ENCODE peak calls at places on chromosomes 13 and 19, in nine cellular contexts. Q is fibroblast of lung, Z is choroid plexus epithelial cell, Y is BJ, F is IMR-90, R is cardiac fibroblast, M is nephron progenitor cell, U is neural crest cell, G is esophagus squamous epithelium. C is an unnamed sample.
A peak's percentile ranks its signal among the peaks of the same experiment; 100 is the strongest.

GRCh38 chr19:5285311-5285710 is 55.3 kb downstream of the PTPRS start:
- DNase-seq in Q (no peak), Z (no peak), Y (no peak), F (no peak), R (no peak), M (no peak), U (no peak), G (no peak), C (no peak)

GRCh38 chr13:60756306-60756705 is 359.3 kb downstream of the TDRD3 start:
- DNase-seq in Q (no peak), Z (no peak), Y (no peak), F (no peak), R (peak; percentile 16), M (no peak), U (no peak), G (no peak), C (peak; percentile 56)

GRCh38 chr19:19488875-19489690 is 26.3 kb downstream of the TSSK6 start:
- DNase-seq in Q (peak; percentile 96), Z (peak; percentile 97), Y (peak; percentile 74), F (peak; percentile 96), R (peak; percentile 96), M (peak; percentile 76), U (peak; percentile 55), G (peak; percentile 70), C (peak; percentile 82)

GRCh38 chr19:41351339-41352245 is 2.1 kb downstream of the TGFB1 start:
- DNase-seq in Q (no peak), Z (peak; percentile 55), Y (no peak), F (peak; percentile 42), R (peak; percentile 63), M (peak; percentile 67), U (no peak), G (peak; percentile 39), C (peak; percentile 70)

GRCh38 chr13:28657784-28658538 is 969 bp upstream of the POMP start:
- DNase-seq in Q (peak; percentile 42), Z (peak; percentile 60), Y (no peak), F (peak; percentile 58), R (peak; percentile 52), M (no peak), U (no peak), G (no peak), C (peak; percentile 16)

GRCh38 chr13:99987180-99988047 is 5.8 kb downstream of the ZIC2 start:
- DNase-seq in Q (no peak), Z (no peak), Y (no peak), F (no peak), R (no peak), M (peak; percentile 53), U (no peak), G (no peak), C (no peak)

GRCh38 chr19:32387701-32388392 is 17.7 kb upstream of the DPY19L3 start:
- DNase-seq in Q (peak; percentile 69), Z (peak; percentile 12), Y (no peak), F (peak; percentile 62), R (no peak), M (no peak), U (no peak), G (no peak), C (peak; percentile 44)

GRCh38 chr19:41821003-41821735 is 23.3 kb downstream of the LYPD4 start:
- DNase-seq in Q (peak; percentile 15), Z (peak; percentile 58), Y (no peak), F (peak; percentile 15), R (peak; percentile 26), M (peak; percentile 22), U (peak; percentile 14), G (no peak), C (peak; percentile 63)

GRCh38 chr13:33968520-33969507 is 150.9 kb downstream of the RFC3 start:
- DNase-seq in Q (no peak), Z (no peak), Y (no peak), F (no peak), R (no peak), M (no peak), U (no peak), G (no peak), C (no peak)

GRCh38 chr13:90896022-90896421 is 451.5 kb upstream of the MIR17HG start:
- DNase-seq in Q (no peak), Z (no peak), Y (no peak), F (no peak), R (no peak), M (no peak), U (no peak), G (no peak), C (no peak)

GRCh38 chr19:6060600-6061391 is 49.5 kb downstream of the RFX2 start:
- DNase-seq in Q (no peak), Z (no peak), Y (no peak), F (peak; percentile 16), R (peak; percentile 16), M (no peak), U (no peak), G (no peak), C (no peak)

GRCh38 chr13:113989585-113990300 is 15.9 kb upstream of the C13orf46 start:
- DNase-seq in Q (no peak), Z (no peak), Y (no peak), F (no peak), R (no peak), M (no peak), U (no peak), G (no peak), C (no peak)

GRCh38 chr19:39408392-39409206 is 2.0 kb downstream of the ZFP36 start:
- DNase-seq in Q (peak; percentile 70), Z (peak; percentile 56), Y (no peak), F (peak; percentile 52), R (peak; percentile 78), M (no peak), U (no peak), G (no peak), C (peak; percentile 64)

GRCh38 chr13:51113186-51113881 is 2.3 kb upstream of the C13orf42 start:
- DNase-seq in Q (no peak), Z (no peak), Y (no peak), F (no peak), R (no peak), M (no peak), U (no peak), G (no peak), C (no peak)

GRCh38 chr13:76879211-76879875 is 6.9 kb downstream of the KCTD12 start:
- DNase-seq in Q (peak; percentile 82), Z (peak; percentile 91), Y (no peak), F (peak; percentile 70), R (peak; percentile 93), M (no peak), U (no peak), G (peak; percentile 22), C (peak; percentile 86)

GRCh38 chr13:36813226-36813625 is 5.8 kb upstream of the RFXAP start:
- DNase-seq in Q (no peak), Z (no peak), Y (no peak), F (no peak), R (no peak), M (no peak), U (no peak), G (no peak), C (no peak)

GRCh38 chr13:36814465-36814864 is 4.6 kb upstream of the RFXAP start:
- DNase-seq in Q (no peak), Z (peak; percentile 40), Y (no peak), F (no peak), R (peak; percentile 46), M (no peak), U (no peak), G (no peak), C (peak; percentile 28)

GRCh38 chr13:36818483-36819063 is 449 bp upstream of the RFXAP start:
- DNase-seq in Q (peak; percentile 4), Z (no peak), Y (no peak), F (no peak), R (peak; percentile 33), M (no peak), U (no peak), G (no peak), C (no peak)

GRCh38 chr13:36817996-36818395 is 1.0 kb upstream of the RFXAP start:
- DNase-seq in Q (no peak), Z (no peak), Y (no peak), F (no peak), R (no peak), M (no peak), U (no peak), G (no peak), C (no peak)

GRCh38 chr13:36815069-36815468 is 4.0 kb upstream of the RFXAP start:
- DNase-seq in Q (peak; percentile 8), Z (no peak), Y (no peak), F (no peak), R (no peak), M (no peak), U (no peak), G (no peak), C (no peak)
- TF ChIP-seq CTCF in Q (peak; percentile 19), Z (peak; percentile 42), Y (peak; percentile 47), F (peak; percentile 29), R (peak; percentile 49), M (peak; percentile 13), U (peak; percentile 51), G (no peak), C (peak; percentile 42)

DNA sequence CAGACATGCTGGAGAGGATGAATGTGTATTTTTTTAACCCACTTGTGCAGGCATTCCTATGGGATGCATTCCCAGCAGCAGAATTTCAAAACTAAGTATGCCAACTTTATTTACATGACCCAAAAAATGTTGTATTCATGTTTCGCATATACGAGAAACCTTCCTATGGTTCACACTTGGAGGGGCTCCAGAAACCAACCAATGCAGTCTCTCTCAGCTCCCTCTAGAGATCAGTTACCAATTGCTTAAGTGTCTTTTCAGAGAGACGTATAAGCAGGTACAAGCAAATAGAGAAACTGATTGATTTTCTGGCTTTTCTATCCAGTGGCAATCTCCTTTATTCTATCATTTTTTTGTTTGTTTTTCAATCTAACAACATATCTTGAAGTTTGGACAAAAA is 5.5 kb upstream of the PTOV1 start:
- DNase-seq in Q (peak; percentile 43), Z (peak; percentile 59), Y (no peak), F (peak; percentile 42), R (no peak), M (no peak), U (no peak), G (no peak), C (no peak)
- TF ChIP-seq CTCF in Q (no peak), Z (peak; percentile 44), Y (peak; percentile 3), F (peak; percentile 5), R (no peak), M (no peak), U (no peak), G (no peak), C (no peak)

DNA sequence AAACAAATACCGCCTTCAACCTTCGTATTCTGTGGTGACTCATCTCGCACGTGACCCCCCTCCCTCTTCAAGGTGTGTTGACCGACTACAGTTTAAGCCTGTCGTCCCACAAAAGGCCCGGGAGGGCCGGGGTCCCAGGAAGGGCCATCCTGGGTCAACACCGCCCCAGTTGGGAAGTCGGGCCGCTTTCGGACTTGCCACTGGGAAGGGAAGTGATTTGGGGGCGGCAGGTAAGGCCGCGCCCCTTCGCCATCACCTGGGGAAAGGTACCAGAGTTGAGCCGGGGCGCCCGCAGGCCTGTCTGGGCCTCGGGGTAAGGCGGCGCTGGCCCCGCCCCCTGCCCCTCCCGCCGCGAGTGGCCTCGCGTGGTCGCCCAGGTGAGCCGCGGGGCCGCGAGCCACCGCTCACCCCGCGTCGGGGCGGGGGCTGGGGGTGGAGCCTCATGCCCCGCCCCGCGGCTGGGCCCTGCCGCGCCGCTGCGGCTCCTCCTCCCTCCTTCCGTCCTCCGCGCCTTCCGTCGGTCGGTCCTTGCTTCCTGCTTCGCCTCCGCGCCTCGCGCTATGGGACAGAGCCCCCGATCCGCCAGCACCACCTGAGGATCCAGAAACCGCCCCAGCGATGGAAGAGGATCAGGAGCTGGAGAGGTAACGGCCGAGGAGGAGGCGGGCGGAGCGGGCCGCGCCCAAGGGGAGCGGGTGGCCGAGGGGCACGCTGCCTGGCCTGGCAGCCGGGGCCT is at the start of gene POLR1D:
- DNase-seq in Q (peak; percentile 68), Z (peak; percentile 80), Y (no peak), F (peak; percentile 65), R (peak; percentile 75), M (peak; percentile 76), U (peak; percentile 50), G (peak; percentile 51), C (peak; percentile 94)
- TF ChIP-seq CTCF in Q (no peak), Z (no peak), Y (no peak), F (no peak), R (no peak), M (no peak), U (no peak), G (no peak), C (no peak)

GRCh38 chr13:110157718-110158117 is 149.2 kb downstream of the COL4A1 start:
- DNase-seq in Q (no peak), Z (no peak), Y (no peak), F (no peak), R (no peak), M (no peak), U (no peak), G (no peak), C (no peak)
- TF ChIP-seq CTCF in Q (no peak), Z (no peak), Y (no peak), F (no peak), R (no peak), M (no peak), U (no peak), G (no peak), C (no peak)

C was measured in epithelial cell of esophagus.